ENCODE peak calls at places on chromosomes 1 and 21, in five cellular contexts. One of them, this sample, is unnamed.

GRCh38 chr1:205056956-205057568 is 14.1 kb downstream of the CNTN2 start:
- DNase-seq in endodermal cell: no peak
- DNase-seq in PC-3: no peak
- DNase-seq in left lung: peak; percentile 43
- DNase-seq in AG04450: no peak
- DNase-seq in this sample: no peak

GRCh38 chr1:181525104-181525721 is 41.9 kb downstream of the CACNA1E start:
- DNase-seq in endodermal cell: no peak
- DNase-seq in PC-3: no peak
- DNase-seq in left lung: no peak
- DNase-seq in AG04450: no peak
- DNase-seq in this sample: no peak

GRCh38 chr1:99180343-99180808 is 83.9 kb upstream of the PLPPR4 start:
- DNase-seq in endodermal cell: peak; percentile 87
- DNase-seq in PC-3: peak; percentile 90
- DNase-seq in left lung: no peak
- DNase-seq in AG04450: peak; percentile 51
- DNase-seq in this sample: peak; percentile 8

GRCh38 chr1:34418166-34418565 is 241.5 kb downstream of the C1orf94 start:
- DNase-seq in endodermal cell: no peak
- DNase-seq in PC-3: no peak
- DNase-seq in left lung: no peak
- DNase-seq in AG04450: no peak
- DNase-seq in this sample: no peak

GRCh38 chr1:203668401-203668800 is 41.8 kb downstream of the ATP2B4 start:
- DNase-seq in endodermal cell: no peak
- DNase-seq in PC-3: no peak
- DNase-seq in left lung: no peak
- DNase-seq in AG04450: no peak
- DNase-seq in this sample: no peak

GRCh38 chr1:227938911-227939790 is 8.6 kb downstream of the WNT9A start:
- DNase-seq in endodermal cell: peak; percentile 40
- DNase-seq in PC-3: no peak
- DNase-seq in left lung: peak; percentile 78
- DNase-seq in AG04450: no peak
- DNase-seq in this sample: peak; percentile 41

GRCh38 chr1:109312978-109313775 is 6.4 kb upstream of the MYBPHL start:
- DNase-seq in endodermal cell: peak; percentile 30
- DNase-seq in PC-3: no peak
- DNase-seq in left lung: no peak
- DNase-seq in AG04450: no peak
- DNase-seq in this sample: no peak

GRCh38 chr1:94931254-94931841 is 4.4 kb upstream of the CNN3 start:
- DNase-seq in endodermal cell: no peak
- DNase-seq in PC-3: no peak
- DNase-seq in left lung: no peak
- DNase-seq in AG04450: no peak
- DNase-seq in this sample: no peak

GRCh38 chr1:41882068-41882477 is 36.6 kb downstream of the HIVEP3 start:
- DNase-seq in endodermal cell: no peak
- DNase-seq in PC-3: peak; percentile 81
- DNase-seq in left lung: no peak
- DNase-seq in AG04450: no peak
- DNase-seq in this sample: no peak

GRCh38 chr1:119646521-119647227 is 1.4 kb downstream of the ZNF697 start:
- DNase-seq in endodermal cell: no peak
- DNase-seq in PC-3: peak; percentile 58
- DNase-seq in left lung: no peak
- DNase-seq in AG04450: no peak
- DNase-seq in this sample: no peak

GRCh38 chr1:92184632-92185031 is 33.1 kb upstream of the C1orf146 start:
- DNase-seq in endodermal cell: no peak
- DNase-seq in PC-3: peak; percentile 50
- DNase-seq in left lung: no peak
- DNase-seq in AG04450: peak; percentile 41
- DNase-seq in this sample: no peak

GRCh38 chr1:204255966-204256365 is 42.2 kb upstream of the GOLT1A start:
- DNase-seq in endodermal cell: peak; percentile 64
- DNase-seq in PC-3: no peak
- DNase-seq in left lung: no peak
- DNase-seq in AG04450: no peak
- DNase-seq in this sample: no peak

GRCh38 chr1:98336472-98337118 is 324.9 kb upstream of the SNX7 start:
- DNase-seq in endodermal cell: no peak
- DNase-seq in PC-3: no peak
- DNase-seq in left lung: no peak
- DNase-seq in AG04450: no peak
- DNase-seq in this sample: no peak

GRCh38 chr1:150909585-150910185 is 16.5 kb upstream of the SETDB1 start:
- DNase-seq in endodermal cell: no peak
- DNase-seq in PC-3: no peak
- DNase-seq in left lung: no peak
- DNase-seq in AG04450: no peak
- DNase-seq in this sample: no peak

GRCh38 chr1:59375321-59376220 is 78.7 kb downstream of the FGGY start:
- DNase-seq in endodermal cell: no peak
- DNase-seq in PC-3: peak; percentile 95
- DNase-seq in left lung: no peak
- DNase-seq in AG04450: peak; percentile 94
- DNase-seq in this sample: no peak

GRCh38 chr1:183267646-183268431 is 81.8 kb downstream of the LAMC2 start:
- DNase-seq in endodermal cell: peak; percentile 36
- DNase-seq in PC-3: peak; percentile 61
- DNase-seq in left lung: no peak
- DNase-seq in AG04450: peak; percentile 84
- DNase-seq in this sample: no peak

GRCh38 chr1:151556052-151556451 is 15.9 kb downstream of the TUFT1 start:
- DNase-seq in endodermal cell: no peak
- DNase-seq in PC-3: no peak
- DNase-seq in left lung: no peak
- DNase-seq in AG04450: no peak
- DNase-seq in this sample: no peak

GRCh38 chr21:28426545-28426944 is 566.1 kb downstream of the LTN1 start:
- DNase-seq in endodermal cell: no peak
- DNase-seq in PC-3: no peak
- DNase-seq in left lung: no peak
- DNase-seq in AG04450: no peak
- DNase-seq in this sample: no peak

GRCh38 chr1:206455681-206456344 is 14.5 kb upstream of the IKBKE start:
- DNase-seq in endodermal cell: no peak
- DNase-seq in PC-3: peak; percentile 18
- DNase-seq in left lung: no peak
- DNase-seq in AG04450: no peak
- DNase-seq in this sample: peak; percentile 34

GRCh38 chr21:36728371-36729111 is 29.6 kb downstream of the SIM2 start:
- DNase-seq in endodermal cell: no peak
- DNase-seq in PC-3: no peak
- DNase-seq in left lung: no peak
- DNase-seq in AG04450: no peak
- DNase-seq in this sample: peak; percentile 32

GRCh38 chr21:33265664-33266049 is 510 bp upstream of the IL10RB start:
- DNase-seq in endodermal cell: peak; percentile 52
- DNase-seq in PC-3: peak; percentile 31
- DNase-seq in left lung: peak; percentile 85
- DNase-seq in AG04450: no peak
- DNase-seq in this sample: peak; percentile 54

GRCh38 chr1:201350884-201351283 is 26.6 kb downstream of the TNNT2 start:
- DNase-seq in endodermal cell: no peak
- DNase-seq in PC-3: no peak
- DNase-seq in left lung: no peak
- DNase-seq in AG04450: no peak
- DNase-seq in this sample: no peak

GRCh38 chr1:118944546-118944945 is 43.6 kb downstream of the TBX15 start:
- DNase-seq in endodermal cell: no peak
- DNase-seq in PC-3: no peak
- DNase-seq in left lung: no peak
- DNase-seq in AG04450: no peak
- DNase-seq in this sample: no peak

GRCh38 chr21:42706765-42707164 is 53.3 kb downstream of the PDE9A start:
- DNase-seq in endodermal cell: peak; percentile 25
- DNase-seq in PC-3: no peak
- DNase-seq in left lung: no peak
- DNase-seq in AG04450: no peak
- DNase-seq in this sample: peak; percentile 20

GRCh38 chr1:32144033-32144432 is 35.4 kb upstream of the TXLNA start:
- DNase-seq in endodermal cell: no peak
- DNase-seq in PC-3: no peak
- DNase-seq in left lung: no peak
- DNase-seq in AG04450: no peak
- DNase-seq in this sample: no peak

GRCh38 chr1:71030021-71030420 is 17.6 kb downstream of the PTGER3 start:
- DNase-seq in endodermal cell: no peak
- DNase-seq in PC-3: no peak
- DNase-seq in left lung: no peak
- DNase-seq in AG04450: no peak
- DNase-seq in this sample: no peak

GRCh38 chr1:212698467-212699103 is 1.1 kb downstream of the BATF3 start:
- DNase-seq in endodermal cell: no peak
- DNase-seq in PC-3: no peak
- DNase-seq in left lung: no peak
- DNase-seq in AG04450: no peak
- DNase-seq in this sample: no peak

GRCh38 chr1:70361727-70362413 is 7.3 kb upstream of the ANKRD13C start:
- DNase-seq in endodermal cell: no peak
- DNase-seq in PC-3: peak; percentile 37
- DNase-seq in left lung: no peak
- DNase-seq in AG04450: peak; percentile 11
- DNase-seq in this sample: peak; percentile 29

GRCh38 chr1:42170779-42171621 is 6.5 kb upstream of the GUCA2A start:
- DNase-seq in endodermal cell: peak; percentile 56
- DNase-seq in PC-3: no peak
- DNase-seq in left lung: no peak
- DNase-seq in AG04450: no peak
- DNase-seq in this sample: no peak

GRCh38 chr1:29177022-29177705 is 4.5 kb downstream of the SRSF4 start:
- DNase-seq in endodermal cell: peak; percentile 38
- DNase-seq in PC-3: no peak
- DNase-seq in left lung: no peak
- DNase-seq in AG04450: no peak
- DNase-seq in this sample: no peak

GRCh38 chr1:29181413-29182225 is at the start of gene SRSF4:
- DNase-seq in endodermal cell: peak; percentile 100
- DNase-seq in PC-3: peak; percentile 98
- DNase-seq in left lung: peak; percentile 100
- DNase-seq in AG04450: peak; percentile 97
- DNase-seq in this sample: peak; percentile 99

GRCh38 chr1:29180497-29181412 is 945 bp downstream of the SRSF4 start:
- DNase-seq in endodermal cell: no peak
- DNase-seq in PC-3: peak; percentile 33
- DNase-seq in left lung: no peak
- DNase-seq in AG04450: no peak
- DNase-seq in this sample: peak; percentile 14

GRCh38 chr1:29176567-29176966 is 5.1 kb downstream of the SRSF4 start:
- DNase-seq in endodermal cell: peak; percentile 7
- DNase-seq in PC-3: no peak
- DNase-seq in left lung: no peak
- DNase-seq in AG04450: no peak
- DNase-seq in this sample: no peak

GRCh38 chr1:29179641-29180184 is 2.0 kb downstream of the SRSF4 start:
- DNase-seq in endodermal cell: peak; percentile 9
- DNase-seq in PC-3: no peak
- DNase-seq in left lung: no peak
- DNase-seq in AG04450: no peak
- DNase-seq in this sample: no peak
- H3K4me3 ChIP-seq in endodermal cell: peak overlapping the region; percentile 96
- H3K4me3 ChIP-seq in PC-3: peak overlapping the region; percentile 90
- H3K4me3 ChIP-seq in left lung: peak overlapping the region; percentile 95
- H3K4me3 ChIP-seq in AG04450: peak overlapping the region; percentile 89
- H3K4me3 ChIP-seq in this sample: peak overlapping the region; percentile 97

GRCh38 chr21:9758141-9758540 is 763.2 kb upstream of the TPTE start:
- DNase-seq in endodermal cell: no peak
- DNase-seq in PC-3: no peak
- DNase-seq in left lung: no peak
- DNase-seq in AG04450: no peak
- DNase-seq in this sample: no peak
- H3K27me3 ChIP-seq in endodermal cell: no peaks in the 10 kb centered on the region
- H3K27me3 ChIP-seq in PC-3: no peaks in the 10 kb centered on the region
- H3K27me3 ChIP-seq in left lung: no peaks in the 10 kb centered on the region
- H3K27me3 ChIP-seq in AG04450: no peaks in the 10 kb centered on the region
- H3K27me3 ChIP-seq in this sample: no peaks in the 10 kb centered on the region

GRCh38 chr1:121413817-121414216 is 229.0 kb downstream of the SRGAP2C start:
- DNase-seq in endodermal cell: no peak
- DNase-seq in PC-3: no peak
- DNase-seq in left lung: no peak
- DNase-seq in AG04450: no peak
- DNase-seq in this sample: no peak

GRCh38 chr1:121417289-121417955 is 232.6 kb downstream of the SRGAP2C start:
- DNase-seq in endodermal cell: no peak
- DNase-seq in PC-3: peak; percentile 52
- DNase-seq in left lung: no peak
- DNase-seq in AG04450: no peak
- DNase-seq in this sample: no peak

GRCh38 chr1:121418369-121419049 is 233.7 kb downstream of the SRGAP2C start:
- DNase-seq in endodermal cell: peak; percentile 68
- DNase-seq in PC-3: no peak
- DNase-seq in left lung: no peak
- DNase-seq in AG04450: no peak
- DNase-seq in this sample: no peak
- H3K4me3 ChIP-seq in endodermal cell: no peak overlapping the region
- H3K4me3 ChIP-seq in PC-3: no peak overlapping the region
- H3K4me3 ChIP-seq in left lung: no peak overlapping the region
- H3K4me3 ChIP-seq in AG04450: no peak overlapping the region
- H3K4me3 ChIP-seq in this sample: peak overlapping the region; percentile 11

DNA sequence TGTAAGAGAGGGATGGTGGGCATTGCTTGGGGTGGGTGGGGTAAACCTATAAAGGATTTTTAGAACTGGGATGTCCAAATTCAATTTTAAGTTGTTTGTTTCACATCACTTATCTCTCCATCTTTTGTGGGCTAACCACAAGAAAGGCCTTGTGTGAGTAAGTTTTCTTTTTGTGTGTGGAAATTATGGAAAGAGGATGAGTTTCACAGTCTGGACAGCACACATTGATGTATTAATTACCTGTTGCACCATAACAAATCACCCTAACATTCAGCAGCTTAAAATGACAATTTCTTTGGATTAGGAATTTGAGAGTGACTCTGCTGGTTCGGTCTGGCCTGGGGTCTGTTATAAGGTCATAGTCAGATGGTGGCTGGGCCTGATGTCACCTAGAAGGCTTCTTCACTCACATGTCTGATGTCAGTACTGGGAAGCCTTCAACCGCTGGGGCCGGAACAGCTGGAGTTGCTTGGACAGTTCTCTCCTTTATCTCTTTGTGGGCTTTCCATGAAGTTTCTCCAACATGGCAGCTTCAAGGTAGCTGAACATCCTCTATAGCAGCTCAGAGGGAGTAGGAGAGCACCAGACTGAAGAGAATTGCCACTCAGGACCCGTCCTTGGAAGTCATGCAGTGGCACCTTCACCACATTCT is 2.0 kb upstream of the COL9A2 start:
- DNase-seq in endodermal cell: no peak
- DNase-seq in PC-3: no peak
- DNase-seq in left lung: no peak
- DNase-seq in AG04450: no peak
- DNase-seq in this sample: peak; percentile 7
- H3K27me3 ChIP-seq in endodermal cell: peaks cover 13% of the 10 kb centered on the region
- H3K27me3 ChIP-seq in PC-3: no peaks in the 10 kb centered on the region
- H3K27me3 ChIP-seq in left lung: peaks cover 21% of the 10 kb centered on the region
- H3K27me3 ChIP-seq in AG04450: peaks cover 34% of the 10 kb centered on the region
- H3K27me3 ChIP-seq in this sample: peaks cover 43% of the 10 kb centered on the region

GRCh38 chr1:52140633-52141512 is 1.0 kb upstream of the ZFYVE9 start:
- DNase-seq in endodermal cell: no peak
- DNase-seq in PC-3: no peak
- DNase-seq in left lung: no peak
- DNase-seq in AG04450: no peak
- DNase-seq in this sample: no peak
- H3K4me3 ChIP-seq in endodermal cell: peak overlapping the region; percentile 83
- H3K4me3 ChIP-seq in PC-3: peak overlapping the region; percentile 90
- H3K4me3 ChIP-seq in left lung: peak overlapping the region; percentile 73
- H3K4me3 ChIP-seq in AG04450: no peak overlapping the region
- H3K4me3 ChIP-seq in this sample: peak overlapping the region; percentile 89